ENCODE peak calls at places on chromosomes 4 and X, in seven cellular contexts. O is AG20443; R is neural progenitor cell; W is M059J; X is stimulated activated CD4-positive, alpha-beta T cell treated with anti-CD3 and anti-CD28 coated beads, TNF-alpha, amount 100 ng/mL, for 48 hours; U is iris pigment epithelial cell; V is mesendoderm. D is an unnamed sample.

GRCh38 chr4:76341063-76341462 is 34.5 kb downstream of the STBD1 start:
- DNase-seq in X (no peak), V (no peak), U (peak), R (no peak), O (peak), W (peak), D (no peak)

GRCh38 chrX:68487254-68487653 is 11.6 kb upstream of the YIPF6 start:
- DNase-seq in W (no peak), O (no peak), R (no peak), V (no peak), X (no peak), U (no peak), D (no peak)

GRCh38 chrX:40011483-40012038 is 86.2 kb downstream of the BCOR start:
- DNase-seq in O (no peak), R (no peak), W (no peak), U (no peak), V (no peak), X (no peak), D (no peak)

GRCh38 chr4:188023682-188024081 is 28.1 kb downstream of the ZFP42 start:
- DNase-seq in V (peak), O (no peak), U (no peak), X (no peak), W (peak), R (no peak), D (no peak)

GRCh38 chr4:84708406-84709135 is 125.6 kb downstream of the CDS1 start:
- DNase-seq in R (no peak), U (peak), O (no peak), X (no peak), W (no peak), V (no peak), D (no peak)

GRCh38 chr4:156974264-156974663 is 2.7 kb upstream of the PDGFC start:
- DNase-seq in V (no peak), W (peak), R (no peak), U (peak), O (no peak), X (no peak), D (no peak)

GRCh38 chr4:65242156-65242846 is 428.0 kb downstream of the EPHA5 start:
- DNase-seq in X (no peak), U (no peak), O (no peak), V (no peak), R (no peak), W (no peak), D (no peak)

GRCh38 chrX:140817943-140818342 is 108.4 kb downstream of the LINC00632 start:
- DNase-seq in U (peak), R (peak), V (peak), W (peak), X (no peak), O (peak), D (no peak)

GRCh38 chrX:113370001-113370400 is 529.4 kb upstream of the AMOT start:
- DNase-seq in R (peak), X (no peak), O (no peak), U (no peak), W (no peak), V (no peak), D (no peak)

GRCh38 chr4:146943691-146944375 is 1.8 kb downstream of the TTC29 start:
- DNase-seq in O (no peak), X (no peak), R (no peak), W (no peak), U (no peak), V (peak), D (no peak)

GRCh38 chrX:110146521-110146920 is 143.6 kb downstream of the TMEM164 start:
- DNase-seq in X (no peak), W (peak), O (peak), V (peak), R (peak), U (peak), D (peak)

GRCh38 chr4:166400270-166400894 is 527.3 kb downstream of the TLL1 start:
- DNase-seq in X (no peak), W (no peak), O (no peak), U (no peak), R (no peak), V (no peak), D (no peak)

GRCh38 chr4:26362745-26363439 is 42.1 kb downstream of the RBPJ start:
- DNase-seq in U (peak), O (no peak), W (peak), X (no peak), R (no peak), V (no peak), D (no peak)

GRCh38 chr4:37008199-37008598 is 236.3 kb upstream of the NWD2 start:
- DNase-seq in R (no peak), X (no peak), W (peak), U (peak), V (peak), O (no peak), D (no peak)

GRCh38 chr4:123466080-123466785 is 69.6 kb downstream of the SPRY1 start:
- DNase-seq in O (no peak), V (no peak), X (no peak), U (no peak), R (no peak), W (no peak), D (no peak)

GRCh38 chr4:175833574-175834350 is 21.7 kb upstream of the GPM6A start:
- DNase-seq in R (peak), W (peak), V (no peak), O (no peak), U (no peak), X (no peak), D (no peak)

GRCh38 chr4:75686346-75686745 is 13.1 kb upstream of the G3BP2 start:
- DNase-seq in V (no peak), O (no peak), R (no peak), W (no peak), X (no peak), U (no peak), D (no peak)

GRCh38 chrX:80430826-80431501 is 10.7 kb downstream of the TENT5D start:
- DNase-seq in U (no peak), V (peak), X (no peak), R (peak), O (no peak), W (no peak), D (no peak)

GRCh38 chrX:41733939-41734338 is 10.0 kb downstream of the GPR82 start:
- DNase-seq in U (no peak), V (no peak), X (no peak), O (no peak), R (no peak), W (no peak), D (peak)

GRCh38 chr4:85760521-85760920 is 285.6 kb downstream of the ARHGAP24 start:
- DNase-seq in V (no peak), R (no peak), W (no peak), X (no peak), O (no peak), U (no peak), D (no peak)

D was measured in GM18507.